ENCODE peak calls at places on chromosomes 4 and X, in eight cellular contexts. E is astrocyte, G is H9, H is endothelial cell of umbilical vein, O is HCT116, Q is IMR-90, T is PC-9, R is OCI-LY7. B is an unnamed sample.

GRCh38 chr4:18689308-18689915 is 667.9 kb upstream of the LCORL start:
- DNase-seq in G (peak), H (peak), R (peak), O (peak), Q (peak), T (no peak), E (peak), B (peak)

GRCh38 chr4:116361782-116362181 is 723.6 kb downstream of the TRAM1L1 start:
- DNase-seq in T (no peak), H (no peak), R (no peak), E (peak), O (no peak), G (no peak), Q (no peak), B (peak)

GRCh38 chr4:110897779-110898178 is 274.9 kb upstream of the PITX2 start:
- DNase-seq in H (no peak), E (no peak), T (no peak), Q (no peak), R (no peak), O (no peak), G (no peak), B (no peak)

GRCh38 chrX:125507119-125507518 is 187.4 kb downstream of the TEX13C start:
- DNase-seq in H (no peak), R (no peak), T (no peak), G (no peak), Q (no peak), O (no peak), E (peak), B (peak)

GRCh38 chr4:178752954-178753525 is 1310.8 kb upstream of the AGA start:
- DNase-seq in G (no peak), T (no peak), R (no peak), H (no peak), O (no peak), E (peak), Q (no peak), B (no peak)

GRCh38 chrX:139931646-139932076 is 1.2 kb downstream of the ATP11C start:
- DNase-seq in T (no peak), Q (no peak), H (no peak), E (no peak), G (no peak), O (no peak), R (no peak), B (no peak)

GRCh38 chr4:133465022-133465421 is 315.9 kb downstream of the PCDH10 start:
- DNase-seq in H (no peak), R (no peak), G (no peak), T (no peak), Q (no peak), O (no peak), E (no peak), B (no peak)

GRCh38 chr4:158376441-158376840 is 145.2 kb upstream of the RXFP1 start:
- DNase-seq in E (no peak), G (no peak), O (no peak), Q (no peak), R (no peak), T (no peak), H (no peak), B (no peak)

GRCh38 chr4:68372588-68372987 is 22.7 kb upstream of the YTHDC1 start:
- DNase-seq in R (no peak), O (no peak), E (no peak), H (no peak), Q (peak), T (peak), G (no peak), B (peak)

GRCh38 chr4:61531188-61531587 is 331.1 kb downstream of the ADGRL3 start:
- DNase-seq in T (no peak), G (no peak), E (no peak), Q (no peak), H (no peak), R (no peak), O (no peak), B (no peak)
- H2AFZ ChIP-seq in T (no peak), G (no peak), E (no peak), Q (no peak), H (no peak), R (no peak), O (no peak), B (no peak)

DNA sequence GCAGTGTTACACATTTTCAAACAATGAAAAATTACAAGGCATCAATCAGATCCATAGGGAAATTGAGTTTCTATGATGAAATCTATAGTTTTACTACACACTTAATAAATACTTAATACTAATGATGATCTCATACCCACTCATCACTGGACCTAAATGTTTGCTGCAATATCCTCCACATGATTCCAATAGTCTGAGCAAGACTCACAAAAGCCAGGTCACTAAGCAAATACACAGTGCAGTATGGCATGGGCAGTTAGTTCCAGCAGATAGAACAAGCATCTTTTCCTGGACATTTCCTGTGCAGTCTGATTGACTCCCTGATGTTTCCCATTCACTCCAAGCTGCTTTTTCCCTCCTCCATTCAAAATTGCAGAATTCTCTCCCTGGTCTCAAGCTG is 109.0 kb upstream of the ATOH1 start:
- DNase-seq in H (no peak), T (no peak), Q (peak), R (no peak), O (no peak), E (no peak), G (no peak), B (no peak)
- H2AFZ ChIP-seq in H (no peak), T (no peak), Q (no peak), R (no peak), O (no peak), E (no peak), G (no peak), B (no peak)

GRCh38 chr4:151251922-151252321 is 25.0 kb upstream of the PRSS48 start:
- DNase-seq in G (no peak), O (no peak), E (no peak), R (no peak), Q (no peak), T (no peak), H (peak), B (no peak)
- H2AFZ ChIP-seq in G (no peak), O (no peak), E (no peak), R (no peak), Q (no peak), T (no peak), H (no peak), B (no peak)

GRCh38 chr4:113880240-113881028 is 99.0 kb downstream of the ARSJ start:
- DNase-seq in R (no peak), Q (no peak), T (no peak), E (no peak), O (no peak), G (no peak), H (peak), B (no peak)
- H2AFZ ChIP-seq in R (no peak), Q (no peak), T (no peak), E (no peak), O (peak), G (no peak), H (no peak), B (no peak)

DNA sequence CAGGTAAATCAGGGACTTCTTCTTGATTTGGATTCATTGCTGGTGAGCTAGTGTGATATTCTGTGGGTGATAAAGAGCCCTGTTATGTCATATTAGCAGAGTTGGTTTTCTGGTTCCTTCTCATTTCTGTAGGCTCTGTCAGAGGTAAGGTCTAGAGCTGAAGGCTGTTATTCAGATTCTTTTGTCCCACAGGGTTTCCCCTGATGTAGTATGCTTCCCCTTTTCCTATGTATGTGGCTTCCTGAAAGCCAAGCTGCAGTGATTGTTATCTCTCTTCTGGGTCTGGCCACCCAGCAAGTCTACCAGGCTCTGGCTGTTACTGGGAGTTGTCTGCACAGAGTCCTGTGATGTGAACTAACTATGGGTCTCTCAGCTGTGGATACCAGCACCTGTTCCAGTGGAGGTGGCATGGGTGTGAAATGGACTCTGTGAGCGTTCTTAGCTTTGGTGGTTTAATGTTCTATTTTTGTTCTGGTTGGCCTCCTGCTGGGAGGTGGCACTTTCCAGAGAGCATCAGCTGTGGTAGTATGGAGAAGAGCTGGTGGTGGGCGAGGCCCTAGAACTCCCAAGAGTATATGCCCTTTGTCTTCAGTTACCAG is 373.7 kb downstream of the AR start:
- DNase-seq in G (no peak), O (no peak), E (no peak), Q (no peak), H (no peak), R (no peak), T (no peak), B (no peak)
- H2AFZ ChIP-seq in G (no peak), O (no peak), E (no peak), Q (no peak), H (no peak), R (no peak), T (no peak), B (no peak)

DNA sequence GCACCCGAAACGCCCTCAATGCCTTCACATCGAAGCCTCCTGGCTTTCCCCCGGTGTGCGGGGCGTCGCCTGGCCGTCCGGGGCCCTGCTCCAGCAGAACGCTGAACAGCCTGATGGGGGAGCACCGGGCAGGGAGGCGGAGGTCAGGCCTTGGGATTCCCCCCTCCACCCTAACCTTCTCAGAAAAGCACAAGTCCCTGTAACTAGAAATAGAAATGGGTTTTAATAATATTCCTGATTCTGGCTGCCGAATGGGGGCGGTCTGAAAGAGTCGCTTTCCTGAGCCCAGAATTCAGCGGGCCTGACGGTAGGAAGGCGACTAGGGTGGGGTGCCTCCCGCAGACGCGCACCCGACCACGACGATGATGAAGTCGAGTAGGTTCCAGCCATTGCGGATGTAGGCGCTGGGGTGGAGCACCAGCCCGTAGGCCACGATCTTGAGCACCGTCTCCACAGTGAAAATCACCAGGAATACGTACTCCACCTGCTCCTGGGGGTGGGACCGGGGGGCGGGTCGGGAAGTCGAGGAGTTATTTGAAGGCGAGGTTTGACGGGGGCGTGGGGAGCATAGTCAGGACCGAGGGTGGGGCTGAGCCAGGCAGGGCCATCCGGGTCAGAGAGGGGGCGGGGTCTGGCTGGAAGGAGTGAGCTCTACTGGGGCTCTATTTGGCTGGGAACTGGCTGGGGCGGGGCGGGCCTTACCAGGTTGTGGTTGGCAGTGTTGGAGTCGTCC is 2.5 kb downstream of the CACNA1F start:
- DNase-seq in O (no peak), Q (no peak), E (no peak), G (peak), R (no peak), T (peak), H (no peak), B (no peak)
- H2AFZ ChIP-seq in O (no peak), Q (peak), E (peak), G (no peak), R (no peak), T (peak), H (peak), B (peak)

DNA sequence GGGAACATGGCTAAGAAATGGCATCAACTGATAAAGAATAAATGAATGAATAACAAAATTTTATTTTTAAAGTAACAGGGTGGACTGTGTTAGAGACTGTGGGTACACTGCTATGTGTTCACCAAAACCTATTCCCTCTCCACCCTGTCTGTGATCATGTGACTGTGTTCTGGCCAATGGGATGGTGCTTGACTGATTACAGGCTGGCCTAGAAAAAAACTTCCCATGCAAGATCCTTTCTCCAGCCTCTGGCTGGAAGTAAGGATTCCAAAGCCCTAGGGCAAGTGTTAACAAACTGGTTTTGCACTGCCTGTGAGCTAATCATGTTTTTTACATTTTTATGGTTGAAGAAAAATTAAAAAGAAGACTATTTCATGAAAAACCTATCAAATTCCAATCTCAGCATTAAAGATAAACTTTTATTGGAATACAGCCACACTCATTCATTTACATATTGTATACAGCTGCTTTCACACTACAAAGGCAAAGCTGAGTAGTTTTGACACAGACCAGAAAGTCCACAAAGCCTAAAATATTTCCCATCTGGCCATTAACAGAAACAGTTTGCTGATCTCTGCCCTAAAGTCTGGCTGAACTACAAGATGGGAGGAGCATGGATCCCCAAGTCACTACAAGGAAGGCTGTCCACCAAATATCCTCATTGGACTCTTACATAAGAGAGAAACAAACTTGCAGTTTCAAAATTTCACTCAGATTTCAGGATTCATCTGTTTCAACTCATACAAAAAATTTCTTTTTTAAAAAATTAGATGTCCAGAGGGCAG is 133.2 kb downstream of the ARHGAP6 start:
- DNase-seq in T (no peak), O (no peak), E (no peak), Q (peak), R (no peak), G (peak), H (no peak), B (no peak)
- H2AFZ ChIP-seq in T (no peak), O (no peak), E (no peak), Q (no peak), R (peak), G (no peak), H (no peak), B (no peak)

GRCh38 chr4:162497564-162498167 is 333.9 kb upstream of the FSTL5 start:
- DNase-seq in O (peak), R (peak), H (peak), E (peak), Q (peak), G (no peak), T (no peak), B (peak)
- H2AFZ ChIP-seq in O (peak), R (no peak), H (no peak), E (no peak), Q (no peak), G (no peak), T (no peak), B (no peak)

DNA sequence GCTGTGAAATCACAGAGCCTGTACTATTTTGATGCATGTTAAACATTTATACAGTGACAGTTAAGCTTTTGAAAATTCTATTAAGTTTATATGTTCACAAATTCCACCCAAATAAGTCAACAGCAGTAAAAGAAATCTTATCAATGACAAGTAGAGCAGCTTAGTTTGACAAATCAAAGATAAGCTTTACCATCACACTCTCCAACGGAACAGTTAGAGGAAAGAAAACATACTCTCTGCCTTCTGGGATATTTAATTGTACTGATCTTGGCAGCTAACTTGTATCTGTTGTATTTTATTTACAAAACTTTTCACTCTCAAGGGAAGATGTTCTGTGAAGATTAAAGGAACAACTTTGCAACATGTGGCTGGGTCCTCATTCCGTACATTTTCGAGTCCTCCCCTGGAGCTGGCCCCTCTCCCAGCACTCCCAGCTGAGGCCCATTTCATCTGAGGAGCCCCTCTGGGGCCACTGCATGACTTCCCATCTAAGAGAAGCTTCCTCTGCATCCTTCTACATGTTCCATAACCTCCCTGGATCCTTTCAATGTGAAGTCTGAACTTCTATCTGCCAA is 74.4 kb downstream of the RPS3A start:
- DNase-seq in H (no peak), G (no peak), E (no peak), R (no peak), Q (peak), T (no peak), O (no peak), B (no peak)
- H2AFZ ChIP-seq in H (no peak), G (no peak), E (no peak), R (no peak), Q (no peak), T (no peak), O (no peak), B (no peak)

GRCh38 chr4:147054241-147054902 is 108.7 kb upstream of the TTC29 start:
- DNase-seq in O (no peak), G (no peak), T (no peak), E (peak), H (no peak), Q (no peak), R (no peak), B (no peak)

GRCh38 chr4:147056951-147057630 is 111.4 kb upstream of the TTC29 start:
- DNase-seq in H (peak), O (no peak), E (peak), G (no peak), T (no peak), Q (peak), R (peak), B (no peak)

GRCh38 chr4:147060171-147060931 is 114.7 kb upstream of the TTC29 start:
- DNase-seq in H (no peak), E (peak), G (no peak), T (no peak), Q (peak), O (no peak), R (no peak), B (peak)

GRCh38 chr4:147059064-147059731 is 113.5 kb upstream of the TTC29 start:
- DNase-seq in T (no peak), E (no peak), R (peak), O (no peak), G (no peak), H (no peak), Q (no peak), B (no peak)

DNA sequence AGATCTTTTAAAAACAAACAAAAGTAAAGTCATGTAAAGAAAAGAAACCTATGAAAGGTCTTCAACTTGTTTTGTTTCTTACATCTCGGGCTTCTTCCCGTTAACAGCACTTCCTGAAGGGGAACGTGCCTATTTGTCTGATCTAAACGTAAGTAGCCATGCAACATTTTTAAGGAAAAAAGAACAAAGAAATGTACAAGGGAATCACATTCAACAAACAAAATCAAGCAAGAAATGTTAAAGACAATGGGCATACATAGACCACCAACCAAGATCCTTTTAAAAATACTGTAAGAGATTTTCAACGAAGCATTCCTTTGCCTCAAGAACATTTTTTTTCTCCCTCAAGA is 111.9 kb upstream of the TTC29 start:
- DNase-seq in R (peak), E (peak), Q (peak), O (no peak), H (peak), T (no peak), G (no peak), B (peak)
- H2AFZ ChIP-seq in R (peak), E (peak), Q (no peak), O (no peak), H (peak), T (peak), G (no peak), B (peak)

B was measured in mammary epithelial cell.